ENCODE peak calls at places on chromosomes 12 and 14, in four cellular contexts. V, R, A and B are unnamed samples.
A peak's percentile ranks its signal among the peaks of the same experiment; 100 is the strongest.

GRCh38 chr12:26119391-26119981 is 5.4 kb downstream of the BHLHE41 start:
- DNase-seq in R (peak; percentile 19), V (peak; percentile 51), A (no peak), B (no peak)

GRCh38 chr12:54658306-54659264 is 10.4 kb upstream of the DCD start:
- DNase-seq in V (peak; percentile 60), R (peak; percentile 63), A (peak; percentile 53), B (no peak)

GRCh38 chr14:39107624-39108023 is 4.6 kb upstream of the SEC23A start:
- DNase-seq in V (no peak), A (no peak), R (no peak), B (no peak)

GRCh38 chr12:80939231-80939950 is 1.7 kb upstream of the LIN7A start:
- DNase-seq in R (no peak), A (no peak), V (no peak), B (no peak)

GRCh38 chr14:94716976-94717375 is 52.9 kb downstream of the GSC start:
- DNase-seq in R (no peak), A (no peak), V (no peak), B (no peak)

GRCh38 chr12:79069009-79069408 is 204.4 kb downstream of the SYT1 start:
- DNase-seq in R (no peak), V (no peak), A (no peak), B (peak; percentile 45)

GRCh38 chr12:70815866-70816470 is 104.6 kb downstream of the PTPRR start:
- DNase-seq in V (no peak), R (no peak), A (no peak), B (no peak)

GRCh38 chr12:50174971-50175715 is 8.0 kb upstream of the CERS5 start:
- DNase-seq in V (peak; percentile 58), R (peak; percentile 51), A (no peak), B (no peak)

GRCh38 chr14:29724991-29725390 is 202.7 kb downstream of the PRKD1 start:
- DNase-seq in V (no peak), A (no peak), R (no peak), B (no peak)

GRCh38 chr14:103518416-103519042 is 4.1 kb downstream of the CKB start:
- DNase-seq in R (peak; percentile 65), V (no peak), A (no peak), B (no peak)

GRCh38 chr14:58287607-58288042 is 10.7 kb upstream of the ARID4A start:
- DNase-seq in R (no peak), A (no peak), V (no peak), B (no peak)

GRCh38 chr12:124771462-124772361 is 92.0 kb downstream of the SCARB1 start:
- DNase-seq in A (no peak), R (peak; percentile 85), V (peak; percentile 39), B (peak; percentile 51)

GRCh38 chr12:68871899-68872298 is 61.1 kb downstream of the CPM start:
- DNase-seq in A (no peak), V (peak; percentile 19), R (no peak), B (no peak)

GRCh38 chr12:99154264-99154982 is 493.1 kb upstream of the GARIN6 start:
- DNase-seq in R (no peak), V (no peak), A (no peak), B (no peak)

GRCh38 chr12:69000540-69001243 is 67.7 kb upstream of the CPM start:
- DNase-seq in R (no peak), A (no peak), V (no peak), B (no peak)

GRCh38 chr14:104970231-104971068 is 7.7 kb downstream of the AHNAK2 start:
- DNase-seq in V (peak; percentile 56), A (no peak), R (peak; percentile 37), B (no peak)

GRCh38 chr12:71297930-71298329 is 140.1 kb upstream of the TSPAN8 start:
- DNase-seq in A (no peak), V (no peak), R (no peak), B (no peak)

GRCh38 chr14:90546767-90547166 is 149.9 kb downstream of the CALM1 start:
- DNase-seq in R (no peak), A (no peak), V (no peak), B (no peak)

GRCh38 chr14:55807992-55808391 is 228.0 kb downstream of the KTN1 start:
- DNase-seq in V (no peak), R (no peak), A (no peak), B (no peak)

GRCh38 chr14:56294125-56294524 is 175.9 kb downstream of the PELI2 start:
- DNase-seq in R (no peak), V (no peak), A (no peak), B (no peak)

GRCh38 chr12:22443379-22444316 is 100.7 kb downstream of the C2CD5 start:
- DNase-seq in V (peak; percentile 75), R (peak; percentile 32), A (peak; percentile 39), B (peak; percentile 15)

GRCh38 chr12:40692617-40693502 is 621 bp downstream of the CNTN1 start:
- DNase-seq in A (no peak), V (no peak), R (no peak), B (no peak)

DNA sequence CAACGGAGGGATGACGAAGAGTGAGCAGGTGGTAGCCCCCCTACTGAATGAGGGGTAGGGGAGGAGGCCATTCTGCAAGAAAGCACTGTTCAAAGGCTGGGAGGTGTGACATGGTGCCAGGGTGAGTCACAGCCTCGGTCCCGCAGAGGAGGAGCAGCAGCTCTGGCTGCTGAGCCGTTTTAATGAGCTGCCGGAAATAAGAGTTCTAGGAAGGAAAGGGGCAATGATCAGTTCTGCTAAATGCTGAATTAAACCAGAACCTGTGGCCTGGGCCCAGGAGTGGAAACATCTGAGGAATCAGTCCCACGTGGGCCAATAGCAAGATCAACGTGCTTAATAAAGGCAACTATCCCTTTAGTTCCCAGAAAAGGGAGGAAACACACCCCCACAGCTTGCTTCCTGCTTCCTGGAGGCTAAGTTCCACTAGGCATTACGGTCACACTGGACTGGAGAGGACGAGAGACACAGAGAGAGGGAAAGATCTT is 3.6 kb downstream of the ABCD4 start:
- DNase-seq in V (peak; percentile 22), A (no peak), R (no peak), B (no peak)
- TF ChIP-seq EGR1 in V (no peak), A (no peak), R (no peak), B (no peak)

GRCh38 chr12:43312991-43313505 is 239.0 kb downstream of the ADAMTS20 start:
- DNase-seq in R (no peak), V (no peak), A (no peak), B (no peak)
- TF ChIP-seq EGR1 in R (no peak), V (no peak), A (no peak), B (no peak)

DNA sequence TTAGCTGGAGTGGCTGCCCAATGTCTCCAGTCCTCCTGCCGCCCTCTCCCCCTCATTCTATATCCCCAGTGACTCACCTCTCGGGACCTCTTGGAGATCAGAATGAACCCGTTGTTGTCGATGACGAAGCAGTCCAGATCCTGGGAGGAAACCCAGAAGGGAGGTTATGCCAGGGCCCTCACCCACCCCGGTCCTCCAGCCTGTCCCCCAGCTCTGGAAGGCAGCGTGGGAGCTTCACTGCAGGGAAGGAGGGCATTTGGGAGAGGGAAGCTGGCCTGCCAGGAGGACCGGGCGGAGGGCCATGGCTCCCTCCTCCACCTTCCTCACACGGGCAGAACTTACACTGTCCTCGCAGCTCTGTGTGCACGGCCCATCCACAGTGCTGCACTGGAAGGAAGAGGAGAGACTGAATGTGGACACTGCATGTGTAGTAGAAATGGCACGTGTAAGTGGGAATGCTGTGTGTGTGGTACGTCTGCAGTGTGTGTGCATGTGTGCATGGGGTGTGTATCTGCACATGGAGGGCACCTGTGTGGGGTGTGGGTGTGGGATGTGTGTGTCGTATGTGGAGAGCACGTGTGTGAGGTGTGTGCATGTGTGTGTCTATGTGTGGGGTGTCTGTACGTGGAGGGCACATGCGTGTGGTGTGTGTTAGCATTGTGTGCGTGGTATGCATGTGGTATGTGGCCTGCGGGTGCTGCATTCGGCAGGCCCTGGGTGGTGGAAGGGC is 10.0 kb upstream of the LRTM2 start:
- DNase-seq in V (no peak), R (peak; percentile 45), A (no peak), B (no peak)
- TF ChIP-seq EGR1 in V (no peak), R (no peak), A (no peak), B (no peak)

DNA sequence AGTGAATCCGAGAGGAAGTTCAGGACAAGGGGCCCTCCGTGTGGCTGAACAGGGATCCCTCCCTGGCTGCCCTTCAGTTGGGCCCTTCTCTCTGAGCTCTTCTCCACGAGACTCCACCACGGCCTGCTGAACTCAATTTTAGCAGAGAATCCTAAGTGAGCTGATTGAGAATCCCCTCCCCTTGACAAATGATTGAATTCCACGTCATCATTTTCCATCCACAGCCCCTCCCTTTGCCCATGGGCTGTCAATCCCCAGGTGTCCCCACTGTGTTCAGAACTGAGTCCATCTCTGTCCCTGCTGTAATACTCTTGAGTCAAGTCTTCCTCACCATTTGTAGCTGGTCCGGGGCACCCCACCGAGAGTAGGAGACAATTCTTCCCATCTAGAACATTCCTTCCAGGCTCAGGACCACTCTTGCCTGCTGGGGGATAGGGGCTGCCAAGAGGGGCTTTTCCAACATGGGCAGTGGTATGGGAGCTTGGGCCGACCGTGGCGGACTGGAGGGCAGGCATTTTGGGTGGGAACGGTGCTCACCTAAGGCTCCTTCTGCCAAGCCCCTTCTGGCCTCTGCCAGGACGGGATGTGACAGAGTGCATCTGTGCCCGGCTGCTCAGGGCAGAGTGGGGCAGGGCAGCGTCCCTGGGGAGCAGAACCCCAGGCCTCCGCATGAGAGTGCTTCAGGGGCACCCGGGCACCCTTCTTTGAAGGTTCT is 218.0 kb upstream of the RTL1 start:
- DNase-seq in R (no peak), V (no peak), A (no peak), B (no peak)
- TF ChIP-seq EGR1 in R (no peak), V (no peak), A (no peak), B (no peak)

DNA sequence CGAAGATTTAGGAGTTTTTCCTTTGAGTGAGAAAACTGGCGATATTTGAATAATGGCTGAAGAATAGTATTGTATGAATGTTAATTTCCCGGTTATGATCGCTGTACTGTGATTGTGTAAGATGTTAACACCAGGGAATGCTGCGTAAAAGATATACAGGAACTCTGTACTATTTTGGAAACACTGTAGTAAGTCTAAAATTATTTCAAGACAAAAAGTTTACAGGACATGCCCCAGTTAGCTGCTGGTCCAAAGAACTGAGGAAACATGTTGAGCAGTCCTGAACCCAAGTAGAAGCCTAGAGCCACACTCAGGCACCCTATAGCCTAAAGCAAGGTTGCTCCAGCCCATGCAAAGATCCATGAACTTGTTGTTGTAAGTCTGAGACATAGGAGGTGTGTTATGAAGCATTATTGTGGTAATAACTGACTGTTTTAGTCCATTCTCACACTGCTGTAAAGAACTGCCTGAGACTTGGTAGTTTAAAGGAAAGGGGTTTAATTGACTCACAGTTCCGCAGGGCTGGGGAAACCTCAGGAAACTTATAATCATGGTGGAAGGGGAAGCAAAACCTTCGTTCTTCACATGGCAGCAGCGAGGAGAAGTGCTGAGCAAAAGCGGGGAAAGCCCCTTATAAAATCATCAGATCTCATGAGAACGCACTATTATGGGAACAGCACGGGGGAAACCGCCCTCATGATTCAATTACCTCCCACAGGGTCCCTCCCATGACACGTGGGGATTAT is 99.8 kb upstream of the RESF1 start:
- DNase-seq in V (no peak), R (no peak), A (no peak), B (peak; percentile 63)
- TF ChIP-seq EGR1 in V (no peak), R (no peak), A (no peak), B (no peak)